ENCODE peak calls at places on chromosomes 6 and 20, in ten cellular contexts. O, N, J, B, Q, F, M, A, X and I are unnamed samples.

GRCh38 chr6:89985744-89986493 is 91.7 kb downstream of the GJA10 start:
- DNase-seq in O (no peak), N (no peak), J (no peak), B (no peak), Q (peak), F (no peak), M (peak), A (no peak), X (no peak), I (no peak)

GRCh38 chr6:138406443-138406842 is 2.4 kb downstream of the HEBP2 start:
- DNase-seq in O (peak), N (no peak), J (no peak), B (no peak), Q (no peak), F (no peak), M (no peak), A (no peak), X (no peak), I (no peak)

GRCh38 chr6:125066964-125067363 is 86.6 kb upstream of the TPD52L1 start:
- DNase-seq in O (no peak), N (no peak), J (no peak), B (peak), Q (peak), F (no peak), M (no peak), A (no peak), X (no peak), I (no peak)

GRCh38 chr20:32752458-32753250 is 9.4 kb upstream of the COMMD7 start:
- DNase-seq in O (no peak), N (no peak), J (no peak), B (no peak), Q (no peak), F (no peak), M (no peak), A (no peak), X (no peak), I (no peak)

GRCh38 chr6:53100561-53100960 is 35.4 kb downstream of the FBXO9 start:
- DNase-seq in O (no peak), N (no peak), J (no peak), B (no peak), Q (no peak), F (no peak), M (no peak), A (no peak), X (no peak), I (no peak)

GRCh38 chr6:6317825-6318733 is 2.4 kb downstream of the F13A1 start:
- DNase-seq in O (no peak), N (no peak), J (no peak), B (no peak), Q (no peak), F (peak), M (peak), A (no peak), X (no peak), I (peak)

GRCh38 chr6:29828471-29828797 is 809 bp downstream of the HLA-G start:
- DNase-seq in O (no peak), N (peak), J (peak), B (peak), Q (no peak), F (no peak), M (peak), A (no peak), X (no peak), I (no peak)

GRCh38 chr6:139371421-139372253 is 2.8 kb downstream of the CITED2 start:
- DNase-seq in O (no peak), N (no peak), J (no peak), B (no peak), Q (no peak), F (no peak), M (no peak), A (no peak), X (no peak), I (no peak)

GRCh38 chr6:1812034-1812433 is 202.3 kb downstream of the FOXC1 start:
- DNase-seq in O (no peak), N (no peak), J (no peak), B (no peak), Q (no peak), F (no peak), M (no peak), A (no peak), X (no peak), I (no peak)

GRCh38 chr6:135759831-135760230 is 91.7 kb upstream of the PDE7B start:
- DNase-seq in O (no peak), N (no peak), J (no peak), B (no peak), Q (no peak), F (no peak), M (no peak), A (no peak), X (no peak), I (no peak)

GRCh38 chr6:64074981-64075380 is 439.4 kb downstream of the PHF3 start:
- DNase-seq in O (no peak), N (no peak), J (no peak), B (no peak), Q (no peak), F (no peak), M (no peak), A (no peak), X (no peak), I (no peak)

GRCh38 chr20:17168026-17168612 is 58.7 kb upstream of the PCSK2 start:
- DNase-seq in O (no peak), N (no peak), J (no peak), B (no peak), Q (no peak), F (no peak), M (no peak), A (no peak), X (no peak), I (no peak)

GRCh38 chr6:13120483-13121482 is 207.6 kb downstream of the TBC1D7 start:
- DNase-seq in O (peak), N (no peak), J (no peak), B (no peak), Q (no peak), F (peak), M (no peak), A (no peak), X (no peak), I (no peak)

GRCh38 chr20:38706482-38706881 is 17.8 kb upstream of the SLC32A1 start:
- DNase-seq in O (no peak), N (no peak), J (no peak), B (no peak), Q (no peak), F (no peak), M (no peak), A (no peak), X (no peak), I (no peak)

GRCh38 chr20:10119336-10119735 is 84.5 kb downstream of the ANKEF1 start:
- DNase-seq in O (no peak), N (no peak), J (no peak), B (no peak), Q (no peak), F (no peak), M (no peak), A (no peak), X (no peak), I (no peak)

GRCh38 chr20:51533291-51534172 is 9.0 kb downstream of the NFATC2 start:
- DNase-seq in O (no peak), N (no peak), J (no peak), B (no peak), Q (no peak), F (no peak), M (no peak), A (no peak), X (no peak), I (no peak)

GRCh38 chr6:41687501-41688175 is 47.8 kb downstream of the TFEB start:
- DNase-seq in O (no peak), N (no peak), J (no peak), B (no peak), Q (no peak), F (peak), M (no peak), A (no peak), X (peak), I (no peak)

GRCh38 chr6:130369821-130370220 is 4.0 kb downstream of the TMEM200A start:
- DNase-seq in O (no peak), N (no peak), J (no peak), B (no peak), Q (no peak), F (no peak), M (no peak), A (no peak), X (no peak), I (no peak)

GRCh38 chr6:8177721-8178120 is 75.4 kb upstream of the EEF1E1 start:
- DNase-seq in O (no peak), N (no peak), J (no peak), B (no peak), Q (no peak), F (no peak), M (no peak), A (no peak), X (no peak), I (no peak)

GRCh38 chr20:12053348-12053747 is 135.7 kb downstream of the BTBD3 start:
- DNase-seq in O (no peak), N (no peak), J (no peak), B (no peak), Q (no peak), F (no peak), M (no peak), A (no peak), X (no peak), I (no peak)

GRCh38 chr20:49909499-49910339 is 5.6 kb downstream of the SPATA2 start:
- DNase-seq in O (peak), N (no peak), J (no peak), B (no peak), Q (no peak), F (no peak), M (no peak), A (no peak), X (no peak), I (no peak)

GRCh38 chr6:72522735-72523141 is 99.1 kb upstream of the KCNQ5 start:
- DNase-seq in O (peak), N (no peak), J (peak), B (peak), Q (no peak), F (no peak), M (no peak), A (no peak), X (no peak), I (no peak)

GRCh38 chr6:99092009-99092408 is 144.3 kb upstream of the FBXL4 start:
- DNase-seq in O (no peak), N (no peak), J (no peak), B (peak), Q (no peak), F (no peak), M (no peak), A (no peak), X (no peak), I (no peak)

GRCh38 chr20:1122388-1123315 is 4.2 kb downstream of the PSMF1 start:
- DNase-seq in O (no peak), N (no peak), J (no peak), B (peak), Q (no peak), F (peak), M (peak), A (no peak), X (no peak), I (peak)

GRCh38 chr20:24693466-24694156 is 224.2 kb downstream of the SYNDIG1 start:
- DNase-seq in O (no peak), N (no peak), J (no peak), B (no peak), Q (no peak), F (no peak), M (no peak), A (peak), X (peak), I (no peak)

GRCh38 chr6:110398778-110399177 is 16.6 kb downstream of the DDO start:
- DNase-seq in O (no peak), N (no peak), J (no peak), B (no peak), Q (no peak), F (no peak), M (no peak), A (no peak), X (no peak), I (no peak)

GRCh38 chr6:41739041-41739440 is 3.6 kb upstream of the TFEB start:
- DNase-seq in O (no peak), N (no peak), J (no peak), B (no peak), Q (no peak), F (no peak), M (no peak), A (no peak), X (no peak), I (no peak)

GRCh38 chr6:105988321-105988720 is 97.8 kb upstream of the PRDM1 start:
- DNase-seq in O (no peak), N (no peak), J (no peak), B (no peak), Q (no peak), F (no peak), M (no peak), A (no peak), X (no peak), I (no peak)

GRCh38 chr20:51910202-51911050 is 108.1 kb upstream of the SALL4 start:
- DNase-seq in O (no peak), N (no peak), J (no peak), B (no peak), Q (no peak), F (no peak), M (no peak), A (no peak), X (no peak), I (no peak)